ENCODE peak calls at places on chromosomes 5 and 9, in nine cellular contexts. U, H, Z, A, O, I, R, N and L are unnamed samples.

GRCh38 chr9:127965953-127966352 is 14.8 kb downstream of the EEIG1 start:
- ATAC-seq in U (peak), H (no peak), Z (no peak), A (no peak), O (no peak), I (no peak), R (no peak), N (no peak), L (peak)

GRCh38 chr5:42396111-42396510 is 27.1 kb upstream of the GHR start:
- ATAC-seq in U (no peak), H (no peak), Z (no peak), A (no peak), O (no peak), I (no peak), R (no peak), N (no peak), L (no peak)

GRCh38 chr5:178560911-178561310 is 29.3 kb downstream of the COL23A1 start:
- ATAC-seq in U (no peak), H (no peak), Z (no peak), A (no peak), O (no peak), I (no peak), R (no peak), N (no peak), L (no peak)

GRCh38 chr9:130215341-130216119 is 43.3 kb downstream of the NCS1 start:
- ATAC-seq in U (no peak), H (no peak), Z (no peak), A (no peak), O (peak), I (no peak), R (no peak), N (no peak), L (peak)

GRCh38 chr5:11069041-11069440 is 308.0 kb upstream of the DAP start:
- ATAC-seq in U (no peak), H (no peak), Z (no peak), A (no peak), O (no peak), I (no peak), R (no peak), N (no peak), L (no peak)

GRCh38 chr5:9430306-9430705 is 115.6 kb downstream of the SEMA5A start:
- ATAC-seq in U (no peak), H (no peak), Z (no peak), A (no peak), O (no peak), I (no peak), R (no peak), N (no peak), L (no peak)

GRCh38 chr5:160009591-160009989 is 651 bp downstream of the TTC1 start:
- ATAC-seq in U (peak), H (peak), Z (no peak), A (no peak), O (peak), I (no peak), R (no peak), N (no peak), L (no peak)

GRCh38 chr9:131589124-131589711 is 43.9 kb downstream of the PRRT1B start:
- ATAC-seq in U (no peak), H (no peak), Z (no peak), A (no peak), O (no peak), I (no peak), R (no peak), N (peak), L (no peak)

GRCh38 chr5:181186902-181187499 is 18.0 kb downstream of the TRIM7 start:
- ATAC-seq in U (no peak), H (no peak), Z (no peak), A (no peak), O (no peak), I (no peak), R (no peak), N (no peak), L (no peak)

GRCh38 chr5:88785396-88786216 is 97.4 kb downstream of the MEF2C start:
- ATAC-seq in U (peak), H (no peak), Z (peak), A (peak), O (peak), I (peak), R (no peak), N (peak), L (peak)

GRCh38 chr9:15246688-15247087 is 60.3 kb downstream of the TTC39B start:
- ATAC-seq in U (no peak), H (no peak), Z (peak), A (no peak), O (peak), I (peak), R (no peak), N (no peak), L (no peak)

GRCh38 chr9:137244486-137245449 is 3.7 kb downstream of the TUBB4B start:
- ATAC-seq in U (no peak), H (peak), Z (no peak), A (no peak), O (no peak), I (no peak), R (no peak), N (no peak), L (no peak)

GRCh38 chr9:129910628-129911567 is 75.6 kb downstream of the USP20 start:
- ATAC-seq in U (peak), H (no peak), Z (peak), A (peak), O (peak), I (peak), R (no peak), N (no peak), L (peak)